ENCODE peak calls at places on chromosome 5, in four cellular contexts. O is left lung; C is effector memory CD4-positive, alpha-beta T cell; R is sigmoid colon. W is an unnamed sample. For H3K4me1, the result is how much of the 10 kb centered on the place peaks cover.

GRCh38 chr5:1004598-1005361 is 3.8 kb upstream of the NKD2 start:
- DNase-seq in O (peak), C (peak), R (peak), W (peak)

GRCh38 chr5:77952811-77953210 is 176.7 kb upstream of the TBCA start:
- DNase-seq in O (no peak), C (no peak), R (no peak), W (no peak)

GRCh38 chr5:607541-608285 is 4.4 kb upstream of the CEP72 start:
- DNase-seq in O (peak), C (no peak), R (peak), W (no peak)

GRCh38 chr5:169946743-169947142 is 33.6 kb downstream of the INSYN2B start:
- DNase-seq in O (no peak), C (no peak), R (no peak), W (no peak)

GRCh38 chr5:131068893-131069643 is 96.0 kb downstream of the HINT1 start:
- DNase-seq in O (no peak), C (peak), R (no peak), W (peak)

GRCh38 chr5:103216137-103216536 is 42.4 kb upstream of the MACIR start:
- DNase-seq in O (no peak), C (no peak), R (no peak), W (no peak)

GRCh38 chr5:75640395-75640794 is 29.1 kb downstream of the ANKDD1B start:
- DNase-seq in O (no peak), C (no peak), R (no peak), W (no peak)

GRCh38 chr5:1429066-1429465 is 16.2 kb downstream of the SLC6A3 start:
- DNase-seq in O (no peak), C (no peak), R (peak), W (no peak)

GRCh38 chr5:170444181-170444580 is 55.0 kb upstream of the KCNMB1 start:
- DNase-seq in O (no peak), C (no peak), R (no peak), W (no peak)

GRCh38 chr5:127870914-127871313 is 167.7 kb downstream of the CCDC192 start:
- DNase-seq in O (peak), C (no peak), R (peak), W (no peak)

GRCh38 chr5:96013254-96013653 is 51.6 kb upstream of the ELL2 start:
- DNase-seq in O (no peak), C (no peak), R (no peak), W (no peak)

GRCh38 chr5:103178167-103178566 is 58.1 kb downstream of the PPIP5K2 start:
- DNase-seq in O (no peak), C (no peak), R (no peak), W (no peak)

GRCh38 chr5:17317499-17317898 is 100.1 kb downstream of the BASP1 start:
- DNase-seq in O (no peak), C (no peak), R (no peak), W (no peak)

GRCh38 chr5:106172681-106173532 is 1497.8 kb downstream of the EFNA5 start:
- DNase-seq in O (no peak), C (no peak), R (no peak), W (no peak)

GRCh38 chr5:56183507-56183906 is 49.6 kb downstream of the ANKRD55 start:
- DNase-seq in O (no peak), C (no peak), R (no peak), W (no peak)

GRCh38 chr5:88203977-88204735 is 64.5 kb downstream of the TMEM161B start:
- DNase-seq in O (no peak), C (peak), R (no peak), W (peak)

GRCh38 chr5:138722518-138722917 is 30.7 kb upstream of the CTNNA1 start:
- DNase-seq in O (no peak), C (no peak), R (no peak), W (no peak)

GRCh38 chr5:56534102-56534501 is 281.2 kb upstream of the MAP3K1 start:
- DNase-seq in O (no peak), C (no peak), R (no peak), W (peak)

GRCh38 chr5:122316652-122317051 is 4.6 kb downstream of the SNCAIP start:
- DNase-seq in O (no peak), C (no peak), R (no peak), W (no peak)

GRCh38 chr5:37709020-37709419 is 130.8 kb downstream of the GDNF start:
- DNase-seq in O (no peak), C (no peak), R (no peak), W (no peak)

GRCh38 chr5:61301820-61302563 is 30.1 kb upstream of the ZSWIM6 start:
- DNase-seq in O (peak), C (no peak), R (peak), W (no peak)

GRCh38 chr5:55857247-55857640 is 6.1 kb downstream of the IL31RA start:
- DNase-seq in O (no peak), C (no peak), R (no peak), W (no peak)

GRCh38 chr5:100791376-100791775 is 111.7 kb downstream of the ST8SIA4 start:
- DNase-seq in O (no peak), C (no peak), R (no peak), W (no peak)

GRCh38 chr5:139246394-139246793 is 47.1 kb upstream of the MATR3 start:
- DNase-seq in O (peak), C (no peak), R (no peak), W (no peak)

GRCh38 chr5:170861855-170862766 is at the start of gene RANBP17:
- DNase-seq in O (peak), C (no peak), R (peak), W (no peak)

GRCh38 chr5:62127098-62127736 is 178.8 kb upstream of the KIF2A start:
- DNase-seq in O (no peak), C (no peak), R (no peak), W (no peak)

GRCh38 chr5:175658299-175659145 is 651 bp downstream of the HRH2 start:
- DNase-seq in O (peak), C (no peak), R (no peak), W (peak)

GRCh38 chr5:175649967-175650366 is 7.9 kb upstream of the HRH2 start:
- DNase-seq in O (no peak), C (no peak), R (no peak), W (no peak)

GRCh38 chr5:88734983-88735382 is 148.0 kb downstream of the MEF2C start:
- DNase-seq in O (no peak), C (no peak), R (no peak), W (no peak)

GRCh38 chr5:93602261-93603149 is 19.5 kb downstream of the NR2F1 start:
- DNase-seq in O (peak), C (no peak), R (no peak), W (no peak)
- H3K4me3 ChIP-seq in O (no peak), C (no peak), R (no peak), W (no peak)

GRCh38 chr5:178119915-178120660 is 6.8 kb downstream of the N4BP3 start:
- DNase-seq in O (no peak), C (no peak), R (no peak), W (no peak)
- H3K4me1 ChIP-seq in O (half or more), C (under half), R (under half), W (under half)

GRCh38 chr5:134209477-134210240 is 16.2 kb downstream of the PPP2CA start:
- DNase-seq in O (no peak), C (no peak), R (no peak), W (no peak)
- H3K4me3 ChIP-seq in O (no peak), C (no peak), R (no peak), W (peak)

GRCh38 chr5:59090323-59090722 is 507.4 kb downstream of the RAB3C start:
- DNase-seq in O (no peak), C (no peak), R (no peak), W (no peak)
- H3K4me1 ChIP-seq in O (under half), C (under half), R (half or more), W (under half)

DNA sequence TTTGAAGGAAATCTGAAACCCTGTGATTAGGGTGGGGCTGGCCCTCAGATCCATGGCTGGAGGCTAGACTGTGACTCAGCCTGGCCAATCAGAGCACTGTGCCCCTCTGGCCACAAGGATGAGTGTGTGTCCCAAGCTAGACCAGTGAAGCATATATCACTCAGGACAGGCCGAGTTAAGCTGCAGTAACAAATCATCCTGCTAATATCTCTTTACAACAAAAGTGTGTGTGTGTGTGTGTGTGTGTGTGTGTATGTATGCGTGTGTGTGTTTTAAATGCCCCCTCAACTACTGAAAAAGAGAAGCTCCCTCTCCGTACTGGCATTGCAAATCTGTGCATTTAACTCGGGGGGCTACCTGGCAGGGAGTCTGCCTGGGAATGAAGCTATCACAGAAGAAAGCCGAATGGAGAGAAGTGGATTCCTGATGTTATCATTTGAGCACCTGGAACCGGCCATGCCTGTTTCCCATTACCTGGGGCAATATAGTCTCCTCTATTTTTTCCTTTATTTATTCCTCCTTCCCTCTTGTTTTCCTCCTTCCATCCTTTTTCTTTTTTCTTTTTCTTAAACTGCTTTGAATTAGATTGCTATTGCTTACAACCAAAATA is 25.6 kb downstream of the STC2 start:
- DNase-seq in O (no peak), C (no peak), R (no peak), W (no peak)
- H3K4me3 ChIP-seq in O (no peak), C (no peak), R (no peak), W (no peak)

GRCh38 chr5:148910686-148911361 is 84.4 kb downstream of the ADRB2 start:
- DNase-seq in O (peak), C (no peak), R (no peak), W (no peak)

GRCh38 chr5:148913493-148913892 is 87.1 kb downstream of the ADRB2 start:
- DNase-seq in O (no peak), C (no peak), R (no peak), W (no peak)

GRCh38 chr5:148911386-148911785 is 85.0 kb downstream of the ADRB2 start:
- DNase-seq in O (no peak), C (no peak), R (no peak), W (no peak)

GRCh38 chr5:148912714-148913398 is 86.4 kb downstream of the ADRB2 start:
- DNase-seq in O (no peak), C (no peak), R (no peak), W (no peak)

GRCh38 chr5:148912146-148912545 is 85.7 kb downstream of the ADRB2 start:
- DNase-seq in O (no peak), C (no peak), R (no peak), W (no peak)
- H3K4me1 ChIP-seq in O (half or more), C (under half), R (under half), W (under half)

GRCh38 chr5:68227532-68228160 is 12.1 kb downstream of the PIK3R1 start:
- DNase-seq in O (no peak), C (no peak), R (no peak), W (no peak)

GRCh38 chr5:68229416-68229815 is 13.9 kb downstream of the PIK3R1 start:
- DNase-seq in O (no peak), C (no peak), R (no peak), W (no peak)

GRCh38 chr5:68231414-68232076 is 16.0 kb downstream of the PIK3R1 start:
- DNase-seq in O (no peak), C (no peak), R (no peak), W (no peak)

GRCh38 chr5:68232272-68232671 is 16.7 kb downstream of the PIK3R1 start:
- DNase-seq in O (no peak), C (no peak), R (no peak), W (no peak)

DNA sequence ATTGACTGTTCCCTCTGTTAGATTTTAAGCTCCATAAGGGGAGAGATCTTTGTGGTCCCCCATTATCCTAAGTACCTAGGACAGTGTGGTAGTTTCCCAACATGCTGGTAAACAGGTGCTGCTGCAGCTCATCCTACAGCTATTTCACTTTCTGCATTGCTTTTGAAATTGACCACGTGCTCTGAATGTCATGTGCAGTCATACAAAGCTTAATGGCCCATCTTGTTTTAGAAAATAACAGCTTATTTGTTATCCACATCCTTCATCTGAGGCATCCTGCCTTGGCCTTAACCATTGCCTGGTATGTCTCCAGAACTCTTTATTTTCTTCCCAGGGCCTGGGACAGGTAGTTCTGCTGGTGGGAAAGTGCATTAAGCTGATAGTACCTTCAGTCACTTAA is 14.7 kb downstream of the PIK3R1 start:
- DNase-seq in O (no peak), C (no peak), R (no peak), W (no peak)
- H3K4me3 ChIP-seq in O (no peak), C (no peak), R (no peak), W (no peak)